ENCODE peak calls at places on chromosomes 3 and 15, in six cellular contexts. A is GM10248; C is HCEC 1CT; U is activated effector memory CD4-positive, alpha-beta T cell treated with anti-CD3 and anti-CD28 coated beads, Interleukin-2, amount 50 U/mL, for 16 hours; H is nephron progenitor cell; L is mucosa of gallbladder. G is an unnamed sample.

GRCh38 chr3:12328132-12328915 is 39.5 kb downstream of the PPARG start:
- DNase-seq in A (no peak), C (no peak), U (no peak), H (no peak), L (no peak), G (no peak)

GRCh38 chr3:5188419-5189405 is 1.2 kb downstream of the EDEM1 start:
- DNase-seq in A (no peak), C (peak; percentile 31), U (peak; percentile 81), H (peak; percentile 9), L (peak; percentile 17), G (peak; percentile 42)

GRCh38 chr3:168990111-168990510 is 673.4 kb downstream of the MECOM start:
- DNase-seq in A (no peak), C (no peak), U (no peak), H (no peak), L (no peak), G (no peak)

GRCh38 chr15:75143738-75144334 is 57.8 kb upstream of the C15orf39 start:
- DNase-seq in A (no peak), C (no peak), U (no peak), H (no peak), L (no peak), G (no peak)

GRCh38 chr3:8713901-8714759 is 19.5 kb upstream of the CAV3 start:
- DNase-seq in A (no peak), C (no peak), U (no peak), H (peak; percentile 18), L (no peak), G (no peak)

GRCh38 chr3:183829466-183829865 is 4.1 kb upstream of the MAP6D1 start:
- DNase-seq in A (no peak), C (no peak), U (no peak), H (no peak), L (no peak), G (no peak)

GRCh38 chr15:77555232-77555631 is 77.5 kb downstream of the LINGO1 start:
- DNase-seq in A (no peak), C (no peak), U (no peak), H (no peak), L (no peak), G (no peak)

GRCh38 chr3:140204271-140204984 is 269.4 kb downstream of the CLSTN2 start:
- DNase-seq in A (no peak), C (no peak), U (no peak), H (no peak), L (no peak), G (no peak)

GRCh38 chr3:176906046-176906905 is 291.0 kb downstream of the TBL1XR1 start:
- DNase-seq in A (no peak), C (peak; percentile 52), U (no peak), H (no peak), L (peak; percentile 21), G (no peak)

GRCh38 chr3:15889936-15890335 is 92.2 kb upstream of the ANKRD28 start:
- DNase-seq in A (no peak), C (no peak), U (no peak), H (no peak), L (no peak), G (no peak)

GRCh38 chr15:53588773-53589172 is 170.7 kb downstream of the WDR72 start:
- DNase-seq in A (no peak), C (no peak), U (no peak), H (no peak), L (no peak), G (no peak)

GRCh38 chr3:112437146-112438022 is 61.9 kb downstream of the BTLA start:
- DNase-seq in A (peak; percentile 35), C (peak; percentile 27), U (no peak), H (no peak), L (no peak), G (no peak)

GRCh38 chr3:26579126-26579525 is 43.4 kb upstream of the LRRC3B start:
- DNase-seq in A (no peak), C (no peak), U (no peak), H (no peak), L (no peak), G (no peak)

GRCh38 chr15:48373855-48374421 is 42.7 kb downstream of the DUT start:
- DNase-seq in A (no peak), C (peak; percentile 65), U (no peak), H (no peak), L (no peak), G (no peak)

GRCh38 chr3:175743733-175744400 is 884.7 kb downstream of the NAALADL2 start:
- DNase-seq in A (no peak), C (peak; percentile 76), U (no peak), H (no peak), L (no peak), G (no peak)

GRCh38 chr15:52785672-52786406 is 4.3 kb downstream of the ONECUT1 start:
- DNase-seq in A (no peak), C (no peak), U (no peak), H (peak; percentile 33), L (peak; percentile 16), G (no peak)

GRCh38 chr3:188595890-188596376 is 442.0 kb downstream of the LPP start:
- DNase-seq in A (no peak), C (peak; percentile 88), U (no peak), H (no peak), L (no peak), G (no peak)

GRCh38 chr3:39427506-39427905 is 21.0 kb downstream of the RPSA start:
- DNase-seq in A (no peak), C (no peak), U (no peak), H (no peak), L (no peak), G (no peak)

GRCh38 chr3:196792771-196793170 is 53.1 kb downstream of the PAK2 start:
- DNase-seq in A (no peak), C (no peak), U (no peak), H (no peak), L (no peak), G (no peak)

GRCh38 chr15:99187886-99188285 is 61.5 kb downstream of the TTC23 start:
- DNase-seq in A (no peak), C (no peak), U (no peak), H (no peak), L (no peak), G (no peak)

GRCh38 chr15:96402403-96402802 is 71.9 kb downstream of the NR2F2 start:
- DNase-seq in A (no peak), C (no peak), U (no peak), H (no peak), L (no peak), G (no peak)

GRCh38 chr15:90142216-90143175 is 40.2 kb upstream of the IDH2 start:
- DNase-seq in A (no peak), C (no peak), U (peak; percentile 75), H (no peak), L (no peak), G (no peak)

GRCh38 chr15:76185716-76186115 is 125.6 kb downstream of the ETFA start:
- DNase-seq in A (peak; percentile 60), C (peak; percentile 79), U (no peak), H (peak; percentile 39), L (no peak), G (no peak)

GRCh38 chr3:173553635-173554280 is 156.2 kb downstream of the NLGN1 start:
- DNase-seq in A (no peak), C (peak; percentile 26), U (no peak), H (peak; percentile 15), L (no peak), G (no peak)

GRCh38 chr15:58432421-58432820 is 630 bp downstream of the LIPC start:
- DNase-seq in A (no peak), C (no peak), U (no peak), H (no peak), L (peak; percentile 4), G (no peak)

GRCh38 chr3:156902916-156903315 is 76.8 kb downstream of the LEKR1 start:
- DNase-seq in A (no peak), C (no peak), U (no peak), H (no peak), L (no peak), G (no peak)

GRCh38 chr3:53236112-53236841 is 19.5 kb downstream of the TKT start:
- DNase-seq in A (no peak), C (peak; percentile 88), U (no peak), H (no peak), L (peak; percentile 85), G (no peak)

GRCh38 chr15:64877435-64877834 is 34.3 kb upstream of the ANKDD1A start:
- DNase-seq in A (no peak), C (no peak), U (no peak), H (no peak), L (peak; percentile 68), G (no peak)

GRCh38 chr3:12990781-12991480 is 82.3 kb downstream of the IQSEC1 start:
- DNase-seq in A (no peak), C (peak; percentile 74), U (peak; percentile 34), H (no peak), L (no peak), G (no peak)

GRCh38 chr15:98795980-98796379 is 147.6 kb downstream of the IGF1R start:
- DNase-seq in A (no peak), C (no peak), U (no peak), H (no peak), L (no peak), G (no peak)

GRCh38 chr15:40091861-40092415 is 16.7 kb downstream of the BMF start:
- DNase-seq in A (no peak), C (no peak), U (no peak), H (no peak), L (no peak), G (no peak)